ENCODE peak calls at places on chromosomes 3 and 15, in ten cellular contexts. One of them, this sample, is unnamed.

GRCh38 chr15:72050700-72051099 is 67.2 kb downstream of the MYO9A start:
- DNase-seq in epithelial cell of prostate: no peak
- DNase-seq in IMR-90: no peak
- DNase-seq in osteoblast: peak
- DNase-seq in K562: no peak
- DNase-seq in endothelial cell of umbilical vein: no peak
- DNase-seq in upper lobe of right lung: no peak
- DNase-seq in cardiac muscle cell: no peak
- DNase-seq in CD4-positive, CD25-positive, alpha-beta regulatory T cell: no peak
- DNase-seq in AG04450: no peak
- DNase-seq in this sample: no peak

GRCh38 chr3:185089343-185089742 is 63.5 kb downstream of the C3orf70 start:
- DNase-seq in endothelial cell of umbilical vein: no peak
- DNase-seq in osteoblast: no peak
- DNase-seq in CD4-positive, CD25-positive, alpha-beta regulatory T cell: no peak
- DNase-seq in cardiac muscle cell: no peak
- DNase-seq in upper lobe of right lung: no peak
- DNase-seq in K562: no peak
- DNase-seq in AG04450: no peak
- DNase-seq in IMR-90: peak
- DNase-seq in epithelial cell of prostate: no peak
- DNase-seq in this sample: no peak

GRCh38 chr3:25281041-25281842 is 146.8 kb upstream of the RARB start:
- DNase-seq in osteoblast: no peak
- DNase-seq in upper lobe of right lung: no peak
- DNase-seq in CD4-positive, CD25-positive, alpha-beta regulatory T cell: no peak
- DNase-seq in epithelial cell of prostate: no peak
- DNase-seq in K562: no peak
- DNase-seq in AG04450: no peak
- DNase-seq in cardiac muscle cell: no peak
- DNase-seq in IMR-90: no peak
- DNase-seq in endothelial cell of umbilical vein: no peak
- DNase-seq in this sample: no peak

GRCh38 chr3:105040026-105040622 is 326.6 kb upstream of the ALCAM start:
- DNase-seq in IMR-90: peak
- DNase-seq in K562: no peak
- DNase-seq in cardiac muscle cell: no peak
- DNase-seq in CD4-positive, CD25-positive, alpha-beta regulatory T cell: no peak
- DNase-seq in upper lobe of right lung: no peak
- DNase-seq in osteoblast: no peak
- DNase-seq in endothelial cell of umbilical vein: peak
- DNase-seq in epithelial cell of prostate: no peak
- DNase-seq in AG04450: no peak
- DNase-seq in this sample: no peak

GRCh38 chr3:151305081-151305777 is 11.4 kb downstream of the GPR87 start:
- DNase-seq in cardiac muscle cell: no peak
- DNase-seq in CD4-positive, CD25-positive, alpha-beta regulatory T cell: peak
- DNase-seq in endothelial cell of umbilical vein: no peak
- DNase-seq in upper lobe of right lung: peak
- DNase-seq in epithelial cell of prostate: peak
- DNase-seq in AG04450: peak
- DNase-seq in osteoblast: peak
- DNase-seq in IMR-90: peak
- DNase-seq in K562: no peak
- DNase-seq in this sample: peak

GRCh38 chr3:27360113-27361078 is 8.8 kb downstream of the NEK10 start:
- DNase-seq in CD4-positive, CD25-positive, alpha-beta regulatory T cell: no peak
- DNase-seq in osteoblast: no peak
- DNase-seq in upper lobe of right lung: no peak
- DNase-seq in epithelial cell of prostate: no peak
- DNase-seq in endothelial cell of umbilical vein: peak
- DNase-seq in K562: no peak
- DNase-seq in AG04450: no peak
- DNase-seq in IMR-90: peak
- DNase-seq in cardiac muscle cell: no peak
- DNase-seq in this sample: no peak

GRCh38 chr15:89770041-89770440 is 6.1 kb upstream of the MESP2 start:
- DNase-seq in K562: no peak
- DNase-seq in AG04450: no peak
- DNase-seq in epithelial cell of prostate: no peak
- DNase-seq in CD4-positive, CD25-positive, alpha-beta regulatory T cell: no peak
- DNase-seq in endothelial cell of umbilical vein: peak
- DNase-seq in cardiac muscle cell: no peak
- DNase-seq in IMR-90: peak
- DNase-seq in upper lobe of right lung: no peak
- DNase-seq in osteoblast: peak
- DNase-seq in this sample: no peak

GRCh38 chr15:100254694-100255093 is 87.1 kb downstream of the ADAMTS17 start:
- DNase-seq in K562: no peak
- DNase-seq in CD4-positive, CD25-positive, alpha-beta regulatory T cell: no peak
- DNase-seq in cardiac muscle cell: no peak
- DNase-seq in AG04450: no peak
- DNase-seq in osteoblast: no peak
- DNase-seq in IMR-90: no peak
- DNase-seq in endothelial cell of umbilical vein: no peak
- DNase-seq in upper lobe of right lung: no peak
- DNase-seq in epithelial cell of prostate: no peak
- DNase-seq in this sample: no peak

GRCh38 chr3:177596248-177596821 is 399.1 kb upstream of the TBL1XR1 start:
- DNase-seq in endothelial cell of umbilical vein: peak
- DNase-seq in IMR-90: no peak
- DNase-seq in K562: no peak
- DNase-seq in CD4-positive, CD25-positive, alpha-beta regulatory T cell: no peak
- DNase-seq in cardiac muscle cell: no peak
- DNase-seq in AG04450: no peak
- DNase-seq in osteoblast: no peak
- DNase-seq in upper lobe of right lung: no peak
- DNase-seq in epithelial cell of prostate: no peak
- DNase-seq in this sample: no peak

GRCh38 chr3:56869157-56869889 is 67.6 kb upstream of the ARHGEF3 start:
- DNase-seq in K562: no peak
- DNase-seq in osteoblast: no peak
- DNase-seq in endothelial cell of umbilical vein: no peak
- DNase-seq in epithelial cell of prostate: no peak
- DNase-seq in AG04450: peak
- DNase-seq in CD4-positive, CD25-positive, alpha-beta regulatory T cell: peak
- DNase-seq in cardiac muscle cell: no peak
- DNase-seq in IMR-90: peak
- DNase-seq in upper lobe of right lung: no peak
- DNase-seq in this sample: no peak

DNA sequence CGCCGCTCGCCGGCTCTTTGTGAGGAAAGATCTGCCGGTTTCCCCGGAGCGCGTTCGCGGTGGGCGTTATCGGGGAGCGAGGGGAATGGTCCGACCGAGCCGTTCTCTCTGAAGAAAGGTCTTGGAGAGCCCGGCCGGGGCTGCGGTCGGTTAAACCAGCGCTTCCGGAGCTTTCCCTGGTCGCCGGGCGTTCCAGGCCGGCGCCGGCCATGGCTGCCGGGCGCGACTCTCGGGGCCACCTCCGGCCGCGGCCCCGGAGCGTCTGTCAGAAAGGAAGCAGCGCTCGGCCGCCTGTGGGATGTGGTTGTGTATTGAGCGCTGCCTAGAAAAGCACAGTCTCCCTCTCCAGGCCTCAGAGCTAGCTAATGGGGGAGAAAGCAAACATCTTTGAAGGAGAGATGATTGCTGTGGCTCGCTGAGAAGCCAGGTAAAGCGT is 731 bp downstream of the FYTTD1 start:
- DNase-seq in IMR-90: peak
- DNase-seq in AG04450: no peak
- DNase-seq in CD4-positive, CD25-positive, alpha-beta regulatory T cell: peak
- DNase-seq in osteoblast: peak
- DNase-seq in endothelial cell of umbilical vein: peak
- DNase-seq in upper lobe of right lung: peak
- DNase-seq in epithelial cell of prostate: no peak
- DNase-seq in cardiac muscle cell: peak
- DNase-seq in K562: peak
- DNase-seq in this sample: no peak
- H3K27ac ChIP-seq in IMR-90: peak
- H3K27ac ChIP-seq in AG04450: peak
- H3K27ac ChIP-seq in CD4-positive, CD25-positive, alpha-beta regulatory T cell: peak
- H3K27ac ChIP-seq in osteoblast: peak
- H3K27ac ChIP-seq in endothelial cell of umbilical vein: peak
- H3K27ac ChIP-seq in upper lobe of right lung: peak
- H3K27ac ChIP-seq in epithelial cell of prostate: peak
- H3K27ac ChIP-seq in cardiac muscle cell: peak
- H3K27ac ChIP-seq in K562: peak
- H3K27ac ChIP-seq in this sample: peak

GRCh38 chr3:167876603-167877325 is 141.2 kb downstream of the SERPINI1 start:
- DNase-seq in IMR-90: peak
- DNase-seq in AG04450: peak
- DNase-seq in CD4-positive, CD25-positive, alpha-beta regulatory T cell: no peak
- DNase-seq in K562: no peak
- DNase-seq in upper lobe of right lung: no peak
- DNase-seq in osteoblast: no peak
- DNase-seq in cardiac muscle cell: no peak
- DNase-seq in endothelial cell of umbilical vein: no peak
- DNase-seq in epithelial cell of prostate: peak
- DNase-seq in this sample: no peak

GRCh38 chr3:167872941-167873340 is 137.4 kb downstream of the SERPINI1 start:
- DNase-seq in cardiac muscle cell: no peak
- DNase-seq in upper lobe of right lung: no peak
- DNase-seq in endothelial cell of umbilical vein: no peak
- DNase-seq in K562: no peak
- DNase-seq in IMR-90: no peak
- DNase-seq in CD4-positive, CD25-positive, alpha-beta regulatory T cell: no peak
- DNase-seq in AG04450: no peak
- DNase-seq in osteoblast: no peak
- DNase-seq in epithelial cell of prostate: no peak
- DNase-seq in this sample: no peak

GRCh38 chr3:167872032-167872431 is 136.5 kb downstream of the SERPINI1 start:
- DNase-seq in AG04450: no peak
- DNase-seq in upper lobe of right lung: no peak
- DNase-seq in cardiac muscle cell: no peak
- DNase-seq in epithelial cell of prostate: no peak
- DNase-seq in endothelial cell of umbilical vein: no peak
- DNase-seq in osteoblast: no peak
- DNase-seq in IMR-90: no peak
- DNase-seq in K562: no peak
- DNase-seq in CD4-positive, CD25-positive, alpha-beta regulatory T cell: no peak
- DNase-seq in this sample: no peak

GRCh38 chr3:167870743-167871142 is 135.2 kb downstream of the SERPINI1 start:
- DNase-seq in IMR-90: no peak
- DNase-seq in CD4-positive, CD25-positive, alpha-beta regulatory T cell: no peak
- DNase-seq in K562: no peak
- DNase-seq in osteoblast: no peak
- DNase-seq in cardiac muscle cell: no peak
- DNase-seq in epithelial cell of prostate: no peak
- DNase-seq in upper lobe of right lung: no peak
- DNase-seq in AG04450: no peak
- DNase-seq in endothelial cell of umbilical vein: no peak
- DNase-seq in this sample: no peak

GRCh38 chr3:167874667-167875372 is 139.3 kb downstream of the SERPINI1 start:
- DNase-seq in CD4-positive, CD25-positive, alpha-beta regulatory T cell: no peak
- DNase-seq in AG04450: no peak
- DNase-seq in K562: no peak
- DNase-seq in IMR-90: no peak
- DNase-seq in upper lobe of right lung: no peak
- DNase-seq in cardiac muscle cell: no peak
- DNase-seq in osteoblast: no peak
- DNase-seq in endothelial cell of umbilical vein: no peak
- DNase-seq in epithelial cell of prostate: no peak
- DNase-seq in this sample: no peak
- H3K27ac ChIP-seq in CD4-positive, CD25-positive, alpha-beta regulatory T cell: no peak
- H3K27ac ChIP-seq in AG04450: no peak
- H3K27ac ChIP-seq in K562: no peak
- H3K27ac ChIP-seq in IMR-90: no peak
- H3K27ac ChIP-seq in upper lobe of right lung: no peak
- H3K27ac ChIP-seq in cardiac muscle cell: no peak
- H3K27ac ChIP-seq in osteoblast: no peak
- H3K27ac ChIP-seq in endothelial cell of umbilical vein: no peak
- H3K27ac ChIP-seq in epithelial cell of prostate: no peak
- H3K27ac ChIP-seq in this sample: no peak

DNA sequence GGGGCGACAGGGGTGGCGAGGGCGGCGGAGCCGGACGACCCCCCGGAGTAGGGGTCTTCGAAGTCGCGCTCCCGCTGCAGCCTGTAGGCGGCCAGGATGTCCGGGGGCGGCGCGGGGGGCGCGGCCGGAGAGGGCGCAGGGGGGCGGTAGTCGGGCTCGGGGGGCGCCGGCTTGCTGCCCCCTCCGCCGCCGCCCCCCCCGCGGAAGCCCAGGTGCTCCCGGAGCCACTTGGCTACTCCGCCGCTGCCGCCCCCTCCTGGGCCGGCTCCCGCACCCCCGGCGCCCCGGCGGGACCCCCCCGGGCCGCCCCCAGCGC is 230 bp downstream of the SHF start:
- DNase-seq in upper lobe of right lung: no peak
- DNase-seq in AG04450: no peak
- DNase-seq in osteoblast: no peak
- DNase-seq in CD4-positive, CD25-positive, alpha-beta regulatory T cell: no peak
- DNase-seq in K562: no peak
- DNase-seq in epithelial cell of prostate: no peak
- DNase-seq in endothelial cell of umbilical vein: no peak
- DNase-seq in IMR-90: no peak
- DNase-seq in cardiac muscle cell: no peak
- DNase-seq in this sample: no peak
- H3K27ac ChIP-seq in upper lobe of right lung: peak
- H3K27ac ChIP-seq in AG04450: no peak
- H3K27ac ChIP-seq in osteoblast: no peak
- H3K27ac ChIP-seq in CD4-positive, CD25-positive, alpha-beta regulatory T cell: peak
- H3K27ac ChIP-seq in K562: no peak
- H3K27ac ChIP-seq in epithelial cell of prostate: no peak
- H3K27ac ChIP-seq in endothelial cell of umbilical vein: no peak
- H3K27ac ChIP-seq in IMR-90: no peak
- H3K27ac ChIP-seq in cardiac muscle cell: no peak
- H3K27ac ChIP-seq in this sample: no peak

GRCh38 chr3:155313916-155314315 is 20.4 kb upstream of the STRIT1 start:
- DNase-seq in cardiac muscle cell: no peak
- DNase-seq in endothelial cell of umbilical vein: no peak
- DNase-seq in osteoblast: no peak
- DNase-seq in upper lobe of right lung: no peak
- DNase-seq in K562: no peak
- DNase-seq in epithelial cell of prostate: no peak
- DNase-seq in CD4-positive, CD25-positive, alpha-beta regulatory T cell: no peak
- DNase-seq in IMR-90: no peak
- DNase-seq in AG04450: no peak
- DNase-seq in this sample: no peak

GRCh38 chr3:155312781-155313180 is 19.3 kb upstream of the STRIT1 start:
- DNase-seq in cardiac muscle cell: no peak
- DNase-seq in endothelial cell of umbilical vein: peak
- DNase-seq in IMR-90: no peak
- DNase-seq in CD4-positive, CD25-positive, alpha-beta regulatory T cell: no peak
- DNase-seq in osteoblast: no peak
- DNase-seq in AG04450: no peak
- DNase-seq in upper lobe of right lung: no peak
- DNase-seq in epithelial cell of prostate: no peak
- DNase-seq in K562: no peak
- DNase-seq in this sample: no peak

GRCh38 chr3:155317211-155317610 is 23.7 kb upstream of the STRIT1 start:
- DNase-seq in K562: no peak
- DNase-seq in upper lobe of right lung: no peak
- DNase-seq in cardiac muscle cell: no peak
- DNase-seq in endothelial cell of umbilical vein: no peak
- DNase-seq in AG04450: no peak
- DNase-seq in epithelial cell of prostate: no peak
- DNase-seq in IMR-90: no peak
- DNase-seq in osteoblast: no peak
- DNase-seq in CD4-positive, CD25-positive, alpha-beta regulatory T cell: no peak
- DNase-seq in this sample: no peak

GRCh38 chr3:155313303-155313702 is 19.8 kb upstream of the STRIT1 start:
- DNase-seq in K562: no peak
- DNase-seq in upper lobe of right lung: no peak
- DNase-seq in IMR-90: no peak
- DNase-seq in epithelial cell of prostate: no peak
- DNase-seq in cardiac muscle cell: no peak
- DNase-seq in AG04450: no peak
- DNase-seq in osteoblast: no peak
- DNase-seq in endothelial cell of umbilical vein: no peak
- DNase-seq in CD4-positive, CD25-positive, alpha-beta regulatory T cell: no peak
- DNase-seq in this sample: no peak

GRCh38 chr3:155316450-155316849 is 23.0 kb upstream of the STRIT1 start:
- DNase-seq in CD4-positive, CD25-positive, alpha-beta regulatory T cell: no peak
- DNase-seq in endothelial cell of umbilical vein: no peak
- DNase-seq in cardiac muscle cell: no peak
- DNase-seq in AG04450: no peak
- DNase-seq in epithelial cell of prostate: no peak
- DNase-seq in IMR-90: no peak
- DNase-seq in osteoblast: no peak
- DNase-seq in upper lobe of right lung: no peak
- DNase-seq in K562: no peak
- DNase-seq in this sample: no peak
- H3K27ac ChIP-seq in CD4-positive, CD25-positive, alpha-beta regulatory T cell: no peak
- H3K27ac ChIP-seq in endothelial cell of umbilical vein: no peak
- H3K27ac ChIP-seq in cardiac muscle cell: no peak
- H3K27ac ChIP-seq in AG04450: no peak
- H3K27ac ChIP-seq in epithelial cell of prostate: no peak
- H3K27ac ChIP-seq in IMR-90: no peak
- H3K27ac ChIP-seq in osteoblast: no peak
- H3K27ac ChIP-seq in upper lobe of right lung: no peak
- H3K27ac ChIP-seq in K562: no peak
- H3K27ac ChIP-seq in this sample: no peak